ENCODE peak calls at places on chromosome 5, in five cellular contexts. Y, T, U, Z and H are unnamed samples.

GRCh38 chr5:124315746-124316415 is 430.6 kb downstream of the ZNF608 start:
- DNase-seq in Y (no peak), T (no peak), U (no peak), Z (no peak), H (no peak)

GRCh38 chr5:14715481-14715880 is 51.0 kb downstream of the OTULIN start:
- DNase-seq in Y (no peak), T (no peak), U (no peak), Z (no peak), H (no peak)

GRCh38 chr5:175689147-175689991 is 31.5 kb downstream of the HRH2 start:
- DNase-seq in Y (peak; percentile 28), T (no peak), U (no peak), Z (no peak), H (no peak)

GRCh38 chr5:80369521-80369920 is 38.3 kb upstream of the ZFYVE16 start:
- DNase-seq in Y (no peak), T (no peak), U (no peak), Z (no peak), H (peak; percentile 45)

GRCh38 chr5:122056913-122057312 is 21.1 kb downstream of the LOX start:
- DNase-seq in Y (no peak), T (no peak), U (no peak), Z (no peak), H (no peak)

GRCh38 chr5:65172486-65173129 is 309.1 kb downstream of the ADAMTS6 start:
- DNase-seq in Y (no peak), T (no peak), U (no peak), Z (no peak), H (no peak)

GRCh38 chr5:149162401-149163084 is 21.2 kb downstream of the ABLIM3 start:
- DNase-seq in Y (peak; percentile 90), T (no peak), U (no peak), Z (no peak), H (no peak)

GRCh38 chr5:6391151-6391550 is 12.8 kb upstream of the MED10 start:
- DNase-seq in Y (no peak), T (no peak), U (no peak), Z (no peak), H (no peak)

GRCh38 chr5:41787257-41787656 is 83.0 kb downstream of the OXCT1 start:
- DNase-seq in Y (no peak), T (no peak), U (no peak), Z (no peak), H (no peak)

GRCh38 chr5:177980776-177981175 is 15.3 kb downstream of the PROP1 start:
- DNase-seq in Y (no peak), T (no peak), U (no peak), Z (no peak), H (no peak)

GRCh38 chr5:116378007-116378831 is 196.4 kb downstream of the SEMA6A start:
- DNase-seq in Y (no peak), T (no peak), U (peak; percentile 10), Z (peak; percentile 83), H (peak; percentile 8)

GRCh38 chr5:128551476-128551875 is 13.4 kb upstream of the FBN2 start:
- DNase-seq in Y (peak; percentile 42), T (no peak), U (no peak), Z (no peak), H (no peak)

GRCh38 chr5:79552984-79553383 is 39.0 kb upstream of the HOMER1 start:
- DNase-seq in Y (no peak), T (no peak), U (no peak), Z (no peak), H (no peak)

GRCh38 chr5:78855026-78855425 is 130.1 kb downstream of the ARSB start:
- DNase-seq in Y (no peak), T (no peak), U (no peak), Z (no peak), H (no peak)

GRCh38 chr5:177310757-177311173 is 933 bp downstream of the MXD3 start:
- DNase-seq in Y (peak; percentile 54), T (no peak), U (no peak), Z (peak; percentile 14), H (no peak)

GRCh38 chr5:91222482-91222881 is 160.6 kb downstream of the ARRDC3 start:
- DNase-seq in Y (no peak), T (no peak), U (no peak), Z (no peak), H (no peak)

GRCh38 chr5:137236266-137236665 is 262.9 kb downstream of the SPOCK1 start:
- DNase-seq in Y (no peak), T (no peak), U (no peak), Z (no peak), H (no peak)

GRCh38 chr5:118984602-118985001 is 3.7 kb downstream of the DTWD2 start:
- DNase-seq in Y (peak; percentile 77), T (no peak), U (no peak), Z (no peak), H (no peak)

GRCh38 chr5:43305948-43306563 is 7.2 kb downstream of the HMGCS1 start:
- DNase-seq in Y (peak; percentile 70), T (no peak), U (peak; percentile 25), Z (no peak), H (peak; percentile 61)